ENCODE peak calls at places on chromosomes 1 and 21, in eight cellular contexts. L is esophagus muscularis mucosa, B is SK-N-SH, J is ovary, V is tibial nerve, D is K562, Q is A549, R is upper lobe of left lung. G is an unnamed sample.
A peak's percentile ranks its signal among the peaks of the same experiment; 100 is the strongest.

GRCh38 chr1:43992232-43992995 is 1.0 kb downstream of the CCDC24 start:
- DNase-seq in Q (no peak), R (no peak), B (no peak), D (no peak), V (no peak), J (no peak), L (no peak), G (peak; percentile 75)

GRCh38 chr1:184986250-184986649 is 11.9 kb upstream of the NIBAN1 start:
- DNase-seq in L (no peak), D (no peak), R (no peak), B (no peak), J (no peak), V (no peak), Q (peak; percentile 43), G (no peak)

GRCh38 chr1:171819946-171820345 is 21.4 kb upstream of the DNM3 start:
- DNase-seq in J (no peak), Q (no peak), D (no peak), B (no peak), R (no peak), L (peak; percentile 86), V (no peak), G (no peak)

GRCh38 chr1:162386292-162387225 is 5.0 kb downstream of the C1orf226 start:
- DNase-seq in D (peak; percentile 93), Q (no peak), L (no peak), R (no peak), J (no peak), B (no peak), V (no peak), G (no peak)

GRCh38 chr1:243268751-243269460 is 13.1 kb downstream of the SDCCAG8 start:
- DNase-seq in J (no peak), B (no peak), Q (peak; percentile 46), V (no peak), L (no peak), D (peak; percentile 20), R (no peak), G (no peak)

GRCh38 chr1:8460132-8460544 is 142.2 kb downstream of the SLC45A1 start:
- DNase-seq in L (no peak), J (no peak), D (no peak), R (no peak), V (no peak), Q (no peak), B (no peak), G (no peak)

GRCh38 chr1:175976865-175977642 is 230.0 kb downstream of the COP1 start:
- DNase-seq in B (no peak), D (no peak), L (no peak), V (no peak), R (no peak), Q (no peak), J (no peak), G (no peak)

GRCh38 chr21:38954450-38955059 is 148.8 kb downstream of the ETS2 start:
- DNase-seq in L (no peak), D (no peak), B (no peak), J (no peak), V (no peak), R (peak; percentile 74), Q (no peak), G (no peak)

GRCh38 chr1:27517907-27518718 is 28.1 kb upstream of the WASF2 start:
- DNase-seq in J (no peak), R (no peak), B (no peak), D (peak; percentile 73), V (no peak), Q (no peak), L (no peak), G (no peak)

GRCh38 chr1:199774433-199775089 is 252.9 kb upstream of the NR5A2 start:
- DNase-seq in R (peak; percentile 66), B (no peak), D (no peak), Q (peak; percentile 70), J (no peak), L (no peak), V (no peak), G (no peak)

GRCh38 chr1:36008546-36009197 is 75.2 kb upstream of the TEKT2 start:
- DNase-seq in J (no peak), B (no peak), D (no peak), Q (peak; percentile 69), L (no peak), R (no peak), V (no peak), G (no peak)

DNA sequence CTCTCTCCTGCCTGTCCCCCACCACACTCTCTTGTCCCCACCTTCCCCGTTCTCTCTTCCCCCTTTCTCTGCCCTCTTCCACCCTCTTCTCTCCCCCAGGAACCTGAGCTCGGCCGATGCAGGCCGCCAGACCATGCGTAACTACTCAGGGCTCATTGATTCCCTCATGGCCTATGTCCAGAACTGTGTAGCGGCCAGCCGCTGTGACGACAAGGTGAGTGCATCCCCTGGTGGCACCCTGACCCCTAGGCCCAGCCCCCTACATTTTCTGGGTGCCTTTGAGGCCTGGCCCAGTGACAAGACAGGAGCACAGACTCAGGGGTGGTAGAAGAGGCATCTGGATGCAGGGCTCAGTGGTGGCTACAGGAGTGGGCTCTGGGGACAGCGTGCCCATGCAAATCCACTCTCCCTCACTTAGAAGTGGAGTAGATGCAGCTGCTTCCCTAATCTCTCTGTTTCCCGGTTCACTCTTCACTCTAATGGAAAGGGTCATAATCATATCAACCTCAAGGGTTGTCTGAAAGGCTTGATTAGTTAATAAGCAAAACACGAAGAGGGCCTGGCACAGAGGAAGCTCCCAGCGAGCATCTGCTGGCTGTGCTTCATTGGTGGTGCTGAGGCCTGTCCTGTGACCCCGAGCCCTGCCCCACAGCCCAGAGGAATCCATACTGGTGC is 37.0 kb downstream of the PKP1 start:
- DNase-seq in J (no peak), L (no peak), V (no peak), D (no peak), R (no peak), Q (no peak), B (peak; percentile 77), G (peak; percentile 46)
- TF ChIP-seq EP300 in J (no peak), L (no peak), V (no peak), D (no peak), R (no peak), Q (no peak), B (no peak), G (no peak)

GRCh38 chr1:234602334-234603220 is 7.4 kb downstream of the IRF2BP2 start:
- DNase-seq in L (no peak), B (no peak), D (peak; percentile 84), J (peak; percentile 48), Q (peak; percentile 95), R (peak; percentile 68), V (no peak), G (peak; percentile 70)

GRCh38 chr1:234604726-234605492 is 5.1 kb downstream of the IRF2BP2 start:
- DNase-seq in R (no peak), B (no peak), V (no peak), Q (no peak), J (no peak), L (no peak), D (peak; percentile 55), G (no peak)

GRCh38 chr1:234604393-234604725 is 5.6 kb downstream of the IRF2BP2 start:
- DNase-seq in V (no peak), R (no peak), Q (no peak), L (no peak), B (no peak), J (no peak), D (no peak), G (no peak)

GRCh38 chr1:234605493-234605982 is 4.4 kb downstream of the IRF2BP2 start:
- DNase-seq in Q (no peak), B (no peak), D (no peak), L (no peak), R (no peak), J (no peak), V (no peak), G (no peak)

DNA sequence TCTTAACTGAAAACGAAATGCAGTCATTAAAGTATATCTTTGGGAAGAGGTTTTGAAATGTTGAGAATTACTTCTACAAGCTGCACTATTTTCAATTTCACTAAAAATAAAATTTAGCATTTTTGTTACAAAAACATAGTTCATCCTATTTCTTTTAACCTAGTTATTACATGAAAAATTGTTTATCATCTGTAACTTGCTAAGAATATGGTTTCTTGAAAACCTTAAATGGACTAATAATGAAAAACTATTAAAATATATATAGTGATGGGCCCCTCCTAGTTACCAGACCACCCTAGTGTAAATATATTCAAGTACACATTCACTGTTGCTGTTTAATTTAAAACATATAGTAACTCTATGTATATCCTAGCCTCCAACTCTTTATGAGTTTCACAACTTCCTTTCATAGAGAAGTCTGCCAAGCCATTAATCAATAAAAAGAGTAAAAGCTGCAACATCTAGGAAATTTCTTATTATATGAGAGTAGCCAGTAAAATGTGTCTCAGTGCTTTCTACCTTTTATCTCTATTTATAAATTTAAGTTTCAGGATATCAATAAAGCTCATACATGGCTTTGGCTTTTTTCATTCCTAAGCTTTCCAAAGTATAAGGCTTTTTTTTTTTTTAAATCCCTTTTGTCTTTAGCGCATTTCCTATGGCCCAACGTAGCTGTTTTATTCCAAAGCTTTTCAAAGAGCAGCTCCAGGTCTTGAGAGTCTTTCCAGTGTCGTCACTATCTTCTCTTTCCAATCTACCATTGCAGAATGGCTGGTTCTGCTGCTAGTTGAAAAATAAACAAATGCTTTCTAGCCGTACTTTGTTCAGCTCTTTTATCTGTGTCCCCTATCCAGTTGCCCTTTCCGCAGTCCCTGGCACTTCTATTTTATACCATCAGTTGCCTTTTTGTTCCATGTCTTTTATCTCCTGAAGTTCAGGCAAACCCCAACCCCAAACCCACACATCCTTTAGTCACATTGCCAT is 6.5 kb downstream of the IRF2BP2 start:
- DNase-seq in L (no peak), B (no peak), R (no peak), Q (peak; percentile 37), V (no peak), J (no peak), D (peak; percentile 49), G (no peak)
- H3K4me1 ChIP-seq in L (peaks cover 60% of the 10 kb centered on the region), B (peaks cover 66% of the 10 kb centered on the region), R (peaks cover 66% of the 10 kb centered on the region), Q (peaks cover 49% of the 10 kb centered on the region), V (peaks cover 19% of the 10 kb centered on the region), J (peaks cover 8% of the 10 kb centered on the region), D (peaks cover 30% of the 10 kb centered on the region), G (no peaks in the 10 kb centered on the region)

GRCh38 chr1:231310391-231310934 is 27.2 kb downstream of the EXOC8 start:
- DNase-seq in B (no peak), Q (no peak), J (no peak), L (peak; percentile 89), V (no peak), R (no peak), D (no peak), G (no peak)

GRCh38 chr1:231311696-231312095 is 26.0 kb downstream of the EXOC8 start:
- DNase-seq in J (no peak), D (no peak), R (no peak), V (no peak), Q (no peak), B (no peak), L (no peak), G (no peak)

GRCh38 chr1:231315887-231316286 is 21.8 kb downstream of the EXOC8 start:
- DNase-seq in R (peak; percentile 24), V (no peak), Q (peak; percentile 58), D (peak; percentile 62), B (peak; percentile 66), L (peak; percentile 75), J (no peak), G (no peak)

GRCh38 chr1:231313661-231314060 is 24.0 kb downstream of the EXOC8 start:
- DNase-seq in L (peak; percentile 81), R (no peak), Q (no peak), D (no peak), B (no peak), J (no peak), V (no peak), G (no peak)

GRCh38 chr1:231312389-231312788 is 25.3 kb downstream of the EXOC8 start:
- DNase-seq in R (no peak), Q (no peak), B (no peak), L (no peak), J (no peak), V (no peak), D (no peak), G (no peak)
- TF ChIP-seq EP300 in R (no peak), Q (no peak), B (no peak), L (no peak), J (no peak), V (no peak), D (no peak), G (no peak)

GRCh38 chr21:42317341-42317741 is 2.1 kb upstream of the TFF3 start:
- DNase-seq in R (no peak), L (no peak), Q (no peak), B (no peak), J (no peak), D (no peak), V (no peak), G (no peak)
- H3K4me1 ChIP-seq in R (peaks cover 25% of the 10 kb centered on the region), L (no peaks in the 10 kb centered on the region), Q (no peaks in the 10 kb centered on the region), B (no peaks in the 10 kb centered on the region), J (no peaks in the 10 kb centered on the region), D (no peaks in the 10 kb centered on the region), V (no peaks in the 10 kb centered on the region), G (no peaks in the 10 kb centered on the region)